ENCODE peak calls at places on chromosomes 16 and 17, in nine cellular contexts. S is tibial nerve, B is SK-N-SH, J is A549, K is stomach, V is HepG2, C is ovary, Q is suprapubic skin, A is K562. H is an unnamed sample.

GRCh38 chr17:41813699-41814124 is 908 bp downstream of the FKBP10 start:
- DNase-seq in S (no peak), B (peak), J (no peak), K (no peak), V (no peak), C (no peak), Q (no peak), A (no peak), H (no peak)

GRCh38 chr16:17370233-17371013 is 100.3 kb downstream of the XYLT1 start:
- DNase-seq in S (no peak), B (peak), J (no peak), K (no peak), V (no peak), C (no peak), Q (no peak), A (no peak), H (no peak)

GRCh38 chr17:72502111-72502939 is 381.5 kb downstream of the SOX9 start:
- DNase-seq in S (peak), B (no peak), J (peak), K (peak), V (peak), C (no peak), Q (no peak), A (no peak), H (peak)

GRCh38 chr17:48060249-48060648 is 12.1 kb downstream of the NFE2L1 start:
- DNase-seq in S (peak), B (no peak), J (no peak), K (no peak), V (no peak), C (no peak), Q (no peak), A (no peak), H (no peak)

GRCh38 chr16:58815188-58815888 is 81.2 kb upstream of the GOT2 start:
- DNase-seq in S (no peak), B (no peak), J (peak), K (no peak), V (no peak), C (no peak), Q (no peak), A (no peak), H (no peak)

GRCh38 chr17:4849011-4849536 is 15.9 kb downstream of the MINK1 start:
- DNase-seq in S (no peak), B (no peak), J (peak), K (no peak), V (no peak), C (no peak), Q (no peak), A (no peak), H (no peak)

GRCh38 chr17:39863918-39864746 is at the start of gene IKZF3:
- DNase-seq in S (no peak), B (peak), J (peak), K (peak), V (peak), C (no peak), Q (no peak), A (peak), H (peak)

GRCh38 chr16:4536391-4537106 is 2.0 kb downstream of the CDIP1 start:
- DNase-seq in S (no peak), B (no peak), J (no peak), K (no peak), V (no peak), C (no peak), Q (no peak), A (no peak), H (no peak)

GRCh38 chr17:1147664-1148063 is 32.1 kb downstream of the ABR start:
- DNase-seq in S (no peak), B (no peak), J (peak), K (peak), V (peak), C (no peak), Q (no peak), A (peak), H (peak)

GRCh38 chr17:73900516-73900915 is 256.3 kb upstream of the SDK2 start:
- DNase-seq in S (no peak), B (no peak), J (no peak), K (no peak), V (no peak), C (no peak), Q (no peak), A (no peak), H (peak)

GRCh38 chr17:18185391-18185790 is 1.8 kb downstream of the ALKBH5 start:
- DNase-seq in S (no peak), B (no peak), J (no peak), K (no peak), V (no peak), C (no peak), Q (no peak), A (no peak), H (no peak)

GRCh38 chr17:28895794-28896447 is 1.6 kb downstream of the FLOT2 start:
- DNase-seq in S (no peak), B (no peak), J (no peak), K (no peak), V (no peak), C (no peak), Q (no peak), A (peak), H (no peak)

GRCh38 chr17:28897769-28898259 is 281 bp upstream of the FLOT2 start:
- DNase-seq in S (no peak), B (no peak), J (no peak), K (no peak), V (no peak), C (no peak), Q (no peak), A (no peak), H (no peak)

GRCh38 chr17:28898261-28898955 is 875 bp upstream of the FLOT2 start:
- DNase-seq in S (no peak), B (no peak), J (no peak), K (no peak), V (no peak), C (no peak), Q (no peak), A (no peak), H (no peak)

GRCh38 chr17:28896491-28896883 is 1.0 kb downstream of the FLOT2 start:
- DNase-seq in S (no peak), B (peak), J (no peak), K (no peak), V (no peak), C (no peak), Q (no peak), A (no peak), H (no peak)

GRCh38 chr17:28896884-28897768 is at the start of gene FLOT2:
- DNase-seq in S (peak), B (peak), J (peak), K (peak), V (peak), C (peak), Q (peak), A (peak), H (peak)
- TF ChIP-seq CTCF in S (peak), B (peak), J (peak), K (no peak), V (peak), C (peak), Q (peak), A (peak), H (peak)

GRCh38 chr17:2230877-2231276 is 72.7 kb downstream of the SMG6 start:
- DNase-seq in S (no peak), B (no peak), J (no peak), K (no peak), V (no peak), C (no peak), Q (no peak), A (no peak), H (no peak)
- H3K27ac ChIP-seq in S (peak), B (peak), J (no peak), K (no peak), V (no peak), C (peak), Q (peak), A (no peak), H (no peak)

GRCh38 chr16:86812363-86812970 is 234.1 kb downstream of the FOXL1 start:
- DNase-seq in S (no peak), B (no peak), J (no peak), K (no peak), V (no peak), C (no peak), Q (no peak), A (no peak), H (no peak)

GRCh38 chr16:86808863-86809444 is 230.6 kb downstream of the FOXL1 start:
- DNase-seq in S (no peak), B (no peak), J (no peak), K (no peak), V (no peak), C (no peak), Q (no peak), A (no peak), H (no peak)

GRCh38 chr16:86806838-86807351 is 228.5 kb downstream of the FOXL1 start:
- DNase-seq in S (no peak), B (no peak), J (no peak), K (no peak), V (no peak), C (no peak), Q (no peak), A (no peak), H (no peak)

GRCh38 chr16:86810062-86810461 is 231.7 kb downstream of the FOXL1 start:
- DNase-seq in S (no peak), B (no peak), J (no peak), K (no peak), V (no peak), C (no peak), Q (no peak), A (no peak), H (no peak)

GRCh38 chr16:86809458-86809955 is 231.2 kb downstream of the FOXL1 start:
- DNase-seq in S (no peak), B (no peak), J (peak), K (no peak), V (no peak), C (no peak), Q (no peak), A (no peak), H (no peak)
- TF ChIP-seq EP300 in S (no peak), B (no peak), J (no peak), K (no peak), V (no peak), C (no peak), Q (no peak), A (no peak), H (no peak)

DNA sequence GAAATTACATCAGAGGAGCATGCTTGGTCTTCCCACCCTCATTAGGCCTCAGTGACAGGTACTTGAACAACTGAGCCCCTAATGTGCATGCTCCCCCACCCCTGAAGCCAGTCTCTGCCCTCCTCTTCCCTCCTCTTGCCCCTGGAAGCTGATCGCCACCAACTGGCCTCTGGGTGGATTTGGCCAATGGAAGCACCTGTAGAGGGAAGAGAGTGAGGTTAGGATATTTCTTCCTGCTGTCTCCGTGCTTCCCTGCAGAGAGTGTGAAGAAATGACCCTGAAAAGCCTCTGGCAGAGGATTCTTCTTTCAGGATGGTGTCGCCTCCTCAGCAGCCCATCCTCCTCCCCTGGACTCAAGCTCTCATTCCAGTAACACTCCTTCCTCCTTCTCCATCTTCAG is 5.9 kb upstream of the CBLN1 start:
- DNase-seq in S (no peak), B (no peak), J (no peak), K (no peak), V (no peak), C (no peak), Q (no peak), A (no peak), H (no peak)
- TF ChIP-seq CTCF in S (no peak), B (no peak), J (no peak), K (no peak), V (no peak), C (no peak), Q (no peak), A (no peak), H (no peak)

DNA sequence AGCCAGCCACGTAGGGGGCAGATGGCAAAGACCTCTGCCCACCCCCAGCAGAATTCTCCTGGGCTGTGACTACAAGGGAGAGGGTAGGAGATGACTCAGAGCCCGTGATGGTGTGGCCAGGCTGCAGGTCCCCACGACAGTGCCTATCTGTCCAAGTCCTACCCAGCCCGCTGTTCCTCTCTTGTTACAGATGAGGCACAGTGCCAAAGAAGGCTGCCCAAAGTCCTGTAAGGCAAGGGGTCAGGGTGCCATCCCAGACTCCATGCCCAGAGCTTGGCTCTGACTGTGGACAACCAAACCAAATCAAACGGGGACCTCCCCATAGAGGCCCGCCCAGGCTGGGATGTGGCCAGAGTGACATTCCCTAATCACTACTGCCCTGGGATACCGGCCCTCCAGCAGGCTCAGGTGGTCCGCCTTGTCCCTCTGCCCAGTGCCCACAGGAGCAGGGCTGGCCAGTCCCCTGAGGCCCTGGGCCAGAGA is 12.6 kb upstream of the BCAR1 start:
- DNase-seq in S (no peak), B (peak), J (no peak), K (no peak), V (no peak), C (no peak), Q (peak), A (no peak), H (no peak)
- H3K27ac ChIP-seq in S (peak), B (peak), J (peak), K (peak), V (peak), C (no peak), Q (peak), A (no peak), H (peak)

GRCh38 chr17:50601789-50602375 is 32.8 kb upstream of the ABCC3 start:
- DNase-seq in S (no peak), B (peak), J (no peak), K (no peak), V (no peak), C (no peak), Q (no peak), A (no peak), H (no peak)

GRCh38 chr17:50603340-50603739 is 31.3 kb upstream of the ABCC3 start:
- DNase-seq in S (no peak), B (peak), J (peak), K (no peak), V (peak), C (no peak), Q (no peak), A (peak), H (no peak)

GRCh38 chr17:50605434-50605833 is 29.2 kb upstream of the ABCC3 start:
- DNase-seq in S (no peak), B (no peak), J (no peak), K (no peak), V (no peak), C (no peak), Q (no peak), A (peak), H (no peak)

GRCh38 chr17:50602514-50603235 is 32.0 kb upstream of the ABCC3 start:
- DNase-seq in S (no peak), B (peak), J (no peak), K (no peak), V (no peak), C (no peak), Q (no peak), A (no peak), H (no peak)

GRCh38 chr17:50604470-50604869 is 30.2 kb upstream of the ABCC3 start:
- DNase-seq in S (no peak), B (peak), J (no peak), K (peak), V (no peak), C (peak), Q (no peak), A (no peak), H (no peak)
- TF ChIP-seq EP300 in S (no peak), B (no peak), J (no peak), K (no peak), V (no peak), C (no peak), Q (no peak), A (no peak), H (no peak)

GRCh38 chr17:30278032-30278431 is 13.7 kb downstream of the BLMH start:
- DNase-seq in S (peak), B (peak), J (peak), K (peak), V (peak), C (no peak), Q (no peak), A (peak), H (no peak)
- TF ChIP-seq CTCF in S (no peak), B (peak), J (peak), K (no peak), V (peak), C (no peak), Q (peak), A (peak), H (peak)

GRCh38 chr17:35866356-35866950 is 2.2 kb downstream of the HEATR9 start:
- DNase-seq in S (no peak), B (no peak), J (no peak), K (no peak), V (peak), C (no peak), Q (no peak), A (peak), H (no peak)

GRCh38 chr17:35868791-35869190 is at the start of gene HEATR9:
- DNase-seq in S (no peak), B (no peak), J (no peak), K (no peak), V (no peak), C (no peak), Q (no peak), A (no peak), H (no peak)

GRCh38 chr17:35872581-35872980 is 3.9 kb upstream of the HEATR9 start:
- DNase-seq in S (no peak), B (no peak), J (no peak), K (no peak), V (no peak), C (no peak), Q (no peak), A (no peak), H (no peak)

GRCh38 chr17:35875439-35876139 is 4.6 kb downstream of the CCL5 start:
- DNase-seq in S (no peak), B (no peak), J (no peak), K (no peak), V (peak), C (no peak), Q (no peak), A (no peak), H (no peak)

GRCh38 chr17:35871415-35871814 is 2.7 kb upstream of the HEATR9 start:
- DNase-seq in S (no peak), B (no peak), J (no peak), K (no peak), V (no peak), C (no peak), Q (no peak), A (no peak), H (no peak)
- H3K27ac ChIP-seq in S (no peak), B (no peak), J (no peak), K (no peak), V (no peak), C (no peak), Q (no peak), A (no peak), H (no peak)

DNA sequence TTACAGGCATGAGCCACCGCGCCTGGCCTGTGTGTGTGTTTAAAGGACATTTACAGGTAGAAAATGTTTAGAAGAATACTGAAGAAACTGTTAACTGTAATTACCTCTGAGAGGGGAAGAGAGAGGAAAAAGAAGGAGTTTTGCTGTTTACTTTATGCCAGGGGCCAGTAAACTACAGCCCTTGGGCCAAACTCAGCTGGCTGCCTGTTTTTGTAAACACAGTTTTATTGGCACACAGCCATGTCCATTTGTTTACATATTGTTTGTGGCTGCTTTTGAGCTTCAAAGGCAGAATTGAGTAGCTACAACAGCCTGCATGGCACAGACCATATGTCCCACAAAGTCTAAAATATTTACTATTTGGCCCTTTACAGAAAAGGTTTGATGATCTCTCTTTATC is 76.4 kb downstream of the GPR139 start:
- DNase-seq in S (no peak), B (no peak), J (no peak), K (no peak), V (no peak), C (no peak), Q (no peak), A (no peak), H (no peak)
- TF ChIP-seq EP300 in S (no peak), B (no peak), J (no peak), K (no peak), V (no peak), C (no peak), Q (no peak), A (no peak), H (no peak)

GRCh38 chr16:27695161-27695560 is 145.2 kb downstream of the KATNIP start:
- DNase-seq in S (no peak), B (no peak), J (no peak), K (no peak), V (no peak), C (no peak), Q (no peak), A (no peak), H (no peak)

GRCh38 chr16:27699540-27699939 is 149.6 kb downstream of the KATNIP start:
- DNase-seq in S (no peak), B (no peak), J (no peak), K (no peak), V (no peak), C (no peak), Q (peak), A (no peak), H (no peak)

GRCh38 chr16:27698746-27699145 is 148.8 kb downstream of the KATNIP start:
- DNase-seq in S (no peak), B (no peak), J (no peak), K (no peak), V (no peak), C (no peak), Q (peak), A (no peak), H (no peak)

GRCh38 chr16:27700596-27700995 is 150.7 kb downstream of the KATNIP start:
- DNase-seq in S (no peak), B (no peak), J (no peak), K (no peak), V (no peak), C (no peak), Q (no peak), A (no peak), H (no peak)

GRCh38 chr16:27698266-27698665 is 148.3 kb downstream of the KATNIP start:
- DNase-seq in S (no peak), B (no peak), J (no peak), K (no peak), V (no peak), C (no peak), Q (peak), A (peak), H (no peak)
- TF ChIP-seq CTCF in S (no peak), B (peak), J (peak), K (no peak), V (peak), C (no peak), Q (peak), A (peak), H (no peak)

H was measured in upper lobe of left lung.